ENCODE peak calls at places on chromosome 9, in eight cellular contexts. One of them, this sample, is unnamed.

GRCh38 chr9:97567894-97568202 is 65.3 kb downstream of the TSTD2 start:
- DNase-seq in PC-9: no peak
- DNase-seq in stimulated activated CD4-positive, alpha-beta T cell treated with anti-CD3 and anti-CD28 coated beads, Interleukin-12 subunit alpha, Interleukin-12 subunit beta, amount 100 ng/mL, for 4 hours: no peak
- DNase-seq in effector CD4-positive, alpha-beta T cell: no peak
- DNase-seq in NCI-H1048: no peak
- DNase-seq in activated CD4-positive, CD25-positive, alpha-beta regulatory T cell treated with anti-CD3 and anti-CD28 coated beads, Interleukin-2, amount 50 U/mL, for 16 hours: no peak
- DNase-seq in RWPE1: no peak
- DNase-seq in cardiac fibroblast: no peak
- DNase-seq in this sample: no peak

GRCh38 chr9:105355810-105356209 is 92.0 kb upstream of the FSD1L start:
- DNase-seq in stimulated activated CD4-positive, alpha-beta T cell treated with anti-CD3 and anti-CD28 coated beads, Interleukin-12 subunit alpha, Interleukin-12 subunit beta, amount 100 ng/mL, for 4 hours: no peak
- DNase-seq in cardiac fibroblast: peak
- DNase-seq in RWPE1: peak
- DNase-seq in activated CD4-positive, CD25-positive, alpha-beta regulatory T cell treated with anti-CD3 and anti-CD28 coated beads, Interleukin-2, amount 50 U/mL, for 16 hours: no peak
- DNase-seq in PC-9: no peak
- DNase-seq in effector CD4-positive, alpha-beta T cell: no peak
- DNase-seq in NCI-H1048: no peak
- DNase-seq in this sample: no peak

GRCh38 chr9:20537269-20537668 is 85.0 kb downstream of the MLLT3 start:
- DNase-seq in RWPE1: no peak
- DNase-seq in stimulated activated CD4-positive, alpha-beta T cell treated with anti-CD3 and anti-CD28 coated beads, Interleukin-12 subunit alpha, Interleukin-12 subunit beta, amount 100 ng/mL, for 4 hours: no peak
- DNase-seq in NCI-H1048: no peak
- DNase-seq in effector CD4-positive, alpha-beta T cell: no peak
- DNase-seq in cardiac fibroblast: no peak
- DNase-seq in activated CD4-positive, CD25-positive, alpha-beta regulatory T cell treated with anti-CD3 and anti-CD28 coated beads, Interleukin-2, amount 50 U/mL, for 16 hours: no peak
- DNase-seq in PC-9: no peak
- DNase-seq in this sample: no peak

GRCh38 chr9:69835412-69836080 is 14.9 kb downstream of the CFAP95 start:
- DNase-seq in activated CD4-positive, CD25-positive, alpha-beta regulatory T cell treated with anti-CD3 and anti-CD28 coated beads, Interleukin-2, amount 50 U/mL, for 16 hours: no peak
- DNase-seq in RWPE1: no peak
- DNase-seq in PC-9: no peak
- DNase-seq in cardiac fibroblast: no peak
- DNase-seq in NCI-H1048: no peak
- DNase-seq in effector CD4-positive, alpha-beta T cell: no peak
- DNase-seq in stimulated activated CD4-positive, alpha-beta T cell treated with anti-CD3 and anti-CD28 coated beads, Interleukin-12 subunit alpha, Interleukin-12 subunit beta, amount 100 ng/mL, for 4 hours: no peak
- DNase-seq in this sample: no peak

GRCh38 chr9:91465420-91465819 is 41.8 kb upstream of the NFIL3 start:
- DNase-seq in RWPE1: peak
- DNase-seq in NCI-H1048: no peak
- DNase-seq in effector CD4-positive, alpha-beta T cell: no peak
- DNase-seq in PC-9: no peak
- DNase-seq in activated CD4-positive, CD25-positive, alpha-beta regulatory T cell treated with anti-CD3 and anti-CD28 coated beads, Interleukin-2, amount 50 U/mL, for 16 hours: no peak
- DNase-seq in stimulated activated CD4-positive, alpha-beta T cell treated with anti-CD3 and anti-CD28 coated beads, Interleukin-12 subunit alpha, Interleukin-12 subunit beta, amount 100 ng/mL, for 4 hours: no peak
- DNase-seq in cardiac fibroblast: peak
- DNase-seq in this sample: no peak

GRCh38 chr9:90870646-90871326 is 69.2 kb downstream of the SYK start:
- DNase-seq in activated CD4-positive, CD25-positive, alpha-beta regulatory T cell treated with anti-CD3 and anti-CD28 coated beads, Interleukin-2, amount 50 U/mL, for 16 hours: no peak
- DNase-seq in NCI-H1048: no peak
- DNase-seq in effector CD4-positive, alpha-beta T cell: peak
- DNase-seq in RWPE1: peak
- DNase-seq in stimulated activated CD4-positive, alpha-beta T cell treated with anti-CD3 and anti-CD28 coated beads, Interleukin-12 subunit alpha, Interleukin-12 subunit beta, amount 100 ng/mL, for 4 hours: peak
- DNase-seq in PC-9: peak
- DNase-seq in cardiac fibroblast: peak
- DNase-seq in this sample: peak

GRCh38 chr9:22682536-22683392 is 236.1 kb downstream of the DMRTA1 start:
- DNase-seq in RWPE1: peak
- DNase-seq in activated CD4-positive, CD25-positive, alpha-beta regulatory T cell treated with anti-CD3 and anti-CD28 coated beads, Interleukin-2, amount 50 U/mL, for 16 hours: no peak
- DNase-seq in PC-9: no peak
- DNase-seq in cardiac fibroblast: peak
- DNase-seq in effector CD4-positive, alpha-beta T cell: no peak
- DNase-seq in stimulated activated CD4-positive, alpha-beta T cell treated with anti-CD3 and anti-CD28 coated beads, Interleukin-12 subunit alpha, Interleukin-12 subunit beta, amount 100 ng/mL, for 4 hours: no peak
- DNase-seq in NCI-H1048: no peak
- DNase-seq in this sample: peak

GRCh38 chr9:123058834-123059233 is 25.4 kb downstream of the GPR21 start:
- DNase-seq in PC-9: no peak
- DNase-seq in cardiac fibroblast: peak
- DNase-seq in stimulated activated CD4-positive, alpha-beta T cell treated with anti-CD3 and anti-CD28 coated beads, Interleukin-12 subunit alpha, Interleukin-12 subunit beta, amount 100 ng/mL, for 4 hours: no peak
- DNase-seq in NCI-H1048: no peak
- DNase-seq in RWPE1: peak
- DNase-seq in effector CD4-positive, alpha-beta T cell: no peak
- DNase-seq in activated CD4-positive, CD25-positive, alpha-beta regulatory T cell treated with anti-CD3 and anti-CD28 coated beads, Interleukin-2, amount 50 U/mL, for 16 hours: no peak
- DNase-seq in this sample: no peak

GRCh38 chr9:100756217-100756616 is 178.3 kb downstream of the CAVIN4 start:
- DNase-seq in effector CD4-positive, alpha-beta T cell: no peak
- DNase-seq in RWPE1: no peak
- DNase-seq in PC-9: no peak
- DNase-seq in activated CD4-positive, CD25-positive, alpha-beta regulatory T cell treated with anti-CD3 and anti-CD28 coated beads, Interleukin-2, amount 50 U/mL, for 16 hours: no peak
- DNase-seq in stimulated activated CD4-positive, alpha-beta T cell treated with anti-CD3 and anti-CD28 coated beads, Interleukin-12 subunit alpha, Interleukin-12 subunit beta, amount 100 ng/mL, for 4 hours: no peak
- DNase-seq in NCI-H1048: no peak
- DNase-seq in cardiac fibroblast: no peak
- DNase-seq in this sample: no peak

GRCh38 chr9:134325096-134325812 is 1.0 kb upstream of the RXRA start:
- DNase-seq in stimulated activated CD4-positive, alpha-beta T cell treated with anti-CD3 and anti-CD28 coated beads, Interleukin-12 subunit alpha, Interleukin-12 subunit beta, amount 100 ng/mL, for 4 hours: peak
- DNase-seq in NCI-H1048: no peak
- DNase-seq in activated CD4-positive, CD25-positive, alpha-beta regulatory T cell treated with anti-CD3 and anti-CD28 coated beads, Interleukin-2, amount 50 U/mL, for 16 hours: no peak
- DNase-seq in RWPE1: peak
- DNase-seq in PC-9: peak
- DNase-seq in cardiac fibroblast: peak
- DNase-seq in effector CD4-positive, alpha-beta T cell: no peak
- DNase-seq in this sample: no peak

GRCh38 chr9:111599092-111599947 is at the start of gene PTGR1:
- DNase-seq in stimulated activated CD4-positive, alpha-beta T cell treated with anti-CD3 and anti-CD28 coated beads, Interleukin-12 subunit alpha, Interleukin-12 subunit beta, amount 100 ng/mL, for 4 hours: peak
- DNase-seq in cardiac fibroblast: peak
- DNase-seq in RWPE1: peak
- DNase-seq in PC-9: peak
- DNase-seq in activated CD4-positive, CD25-positive, alpha-beta regulatory T cell treated with anti-CD3 and anti-CD28 coated beads, Interleukin-2, amount 50 U/mL, for 16 hours: no peak
- DNase-seq in effector CD4-positive, alpha-beta T cell: no peak
- DNase-seq in NCI-H1048: peak
- DNase-seq in this sample: peak

GRCh38 chr9:129849901-129850300 is 14.6 kb downstream of the USP20 start:
- DNase-seq in stimulated activated CD4-positive, alpha-beta T cell treated with anti-CD3 and anti-CD28 coated beads, Interleukin-12 subunit alpha, Interleukin-12 subunit beta, amount 100 ng/mL, for 4 hours: no peak
- DNase-seq in NCI-H1048: no peak
- DNase-seq in activated CD4-positive, CD25-positive, alpha-beta regulatory T cell treated with anti-CD3 and anti-CD28 coated beads, Interleukin-2, amount 50 U/mL, for 16 hours: no peak
- DNase-seq in PC-9: no peak
- DNase-seq in RWPE1: no peak
- DNase-seq in cardiac fibroblast: no peak
- DNase-seq in effector CD4-positive, alpha-beta T cell: no peak
- DNase-seq in this sample: no peak

GRCh38 chr9:124480621-124480981 is 26.6 kb downstream of the NR5A1 start:
- DNase-seq in stimulated activated CD4-positive, alpha-beta T cell treated with anti-CD3 and anti-CD28 coated beads, Interleukin-12 subunit alpha, Interleukin-12 subunit beta, amount 100 ng/mL, for 4 hours: no peak
- DNase-seq in PC-9: peak
- DNase-seq in activated CD4-positive, CD25-positive, alpha-beta regulatory T cell treated with anti-CD3 and anti-CD28 coated beads, Interleukin-2, amount 50 U/mL, for 16 hours: no peak
- DNase-seq in RWPE1: peak
- DNase-seq in cardiac fibroblast: peak
- DNase-seq in NCI-H1048: no peak
- DNase-seq in effector CD4-positive, alpha-beta T cell: no peak
- DNase-seq in this sample: no peak

GRCh38 chr9:79129865-79130480 is 441.8 kb upstream of the TLE4 start:
- DNase-seq in stimulated activated CD4-positive, alpha-beta T cell treated with anti-CD3 and anti-CD28 coated beads, Interleukin-12 subunit alpha, Interleukin-12 subunit beta, amount 100 ng/mL, for 4 hours: peak
- DNase-seq in PC-9: peak
- DNase-seq in NCI-H1048: no peak
- DNase-seq in activated CD4-positive, CD25-positive, alpha-beta regulatory T cell treated with anti-CD3 and anti-CD28 coated beads, Interleukin-2, amount 50 U/mL, for 16 hours: no peak
- DNase-seq in RWPE1: peak
- DNase-seq in effector CD4-positive, alpha-beta T cell: no peak
- DNase-seq in cardiac fibroblast: peak
- DNase-seq in this sample: peak

GRCh38 chr9:80899208-80899607 is 790.1 kb downstream of the TLE1 start:
- DNase-seq in effector CD4-positive, alpha-beta T cell: no peak
- DNase-seq in PC-9: no peak
- DNase-seq in stimulated activated CD4-positive, alpha-beta T cell treated with anti-CD3 and anti-CD28 coated beads, Interleukin-12 subunit alpha, Interleukin-12 subunit beta, amount 100 ng/mL, for 4 hours: no peak
- DNase-seq in activated CD4-positive, CD25-positive, alpha-beta regulatory T cell treated with anti-CD3 and anti-CD28 coated beads, Interleukin-2, amount 50 U/mL, for 16 hours: no peak
- DNase-seq in cardiac fibroblast: no peak
- DNase-seq in RWPE1: peak
- DNase-seq in NCI-H1048: no peak
- DNase-seq in this sample: no peak

GRCh38 chr9:470041-470781 is 255.5 kb downstream of the DOCK8 start:
- DNase-seq in PC-9: peak
- DNase-seq in effector CD4-positive, alpha-beta T cell: peak
- DNase-seq in NCI-H1048: peak
- DNase-seq in cardiac fibroblast: peak
- DNase-seq in stimulated activated CD4-positive, alpha-beta T cell treated with anti-CD3 and anti-CD28 coated beads, Interleukin-12 subunit alpha, Interleukin-12 subunit beta, amount 100 ng/mL, for 4 hours: peak
- DNase-seq in activated CD4-positive, CD25-positive, alpha-beta regulatory T cell treated with anti-CD3 and anti-CD28 coated beads, Interleukin-2, amount 50 U/mL, for 16 hours: peak
- DNase-seq in RWPE1: peak
- DNase-seq in this sample: peak

GRCh38 chr9:33172256-33172678 is 5.1 kb upstream of the B4GALT1 start:
- DNase-seq in cardiac fibroblast: peak
- DNase-seq in PC-9: no peak
- DNase-seq in activated CD4-positive, CD25-positive, alpha-beta regulatory T cell treated with anti-CD3 and anti-CD28 coated beads, Interleukin-2, amount 50 U/mL, for 16 hours: no peak
- DNase-seq in stimulated activated CD4-positive, alpha-beta T cell treated with anti-CD3 and anti-CD28 coated beads, Interleukin-12 subunit alpha, Interleukin-12 subunit beta, amount 100 ng/mL, for 4 hours: no peak
- DNase-seq in effector CD4-positive, alpha-beta T cell: no peak
- DNase-seq in RWPE1: no peak
- DNase-seq in NCI-H1048: no peak
- DNase-seq in this sample: peak

GRCh38 chr9:95316794-95317118 is 753 bp downstream of the FANCC start:
- DNase-seq in stimulated activated CD4-positive, alpha-beta T cell treated with anti-CD3 and anti-CD28 coated beads, Interleukin-12 subunit alpha, Interleukin-12 subunit beta, amount 100 ng/mL, for 4 hours: no peak
- DNase-seq in RWPE1: peak
- DNase-seq in activated CD4-positive, CD25-positive, alpha-beta regulatory T cell treated with anti-CD3 and anti-CD28 coated beads, Interleukin-2, amount 50 U/mL, for 16 hours: no peak
- DNase-seq in cardiac fibroblast: peak
- DNase-seq in NCI-H1048: peak
- DNase-seq in effector CD4-positive, alpha-beta T cell: peak
- DNase-seq in PC-9: peak
- DNase-seq in this sample: peak

This sample was measured in kidney glomerular epithelial cell.